ENCODE peak calls at places on chromosomes 2 and 18, in six cellular contexts. E is HepG2, V is H1, T is prostate gland, J is spleen, M is K562. O is an unnamed sample.
A peak's percentile ranks its signal among the peaks of the same experiment; 100 is the strongest.

GRCh38 chr2:72605836-72606442 is 219.9 kb downstream of the EXOC6B start:
- DNase-seq in E (peak; percentile 17), J (no peak), T (no peak), M (peak; percentile 15), V (no peak), O (no peak)

GRCh38 chr2:144390424-144391020 is 129.4 kb downstream of the ZEB2 start:
- DNase-seq in V (no peak), T (no peak), E (no peak), M (no peak), J (no peak), O (no peak)

GRCh38 chr2:216289470-216289869 is 82.8 kb downstream of the MARCHF4 start:
- DNase-seq in E (no peak), J (no peak), M (no peak), V (no peak), T (no peak), O (no peak)

GRCh38 chr18:45730832-45731545 is 7.0 kb downstream of the SLC14A1 start:
- DNase-seq in V (no peak), E (no peak), T (no peak), M (no peak), J (no peak), O (no peak)

GRCh38 chr18:30376515-30376914 is 666.0 kb downstream of the DSC3 start:
- DNase-seq in E (peak; percentile 7), V (no peak), M (no peak), J (no peak), T (no peak), O (no peak)

GRCh38 chr2:42510191-42510929 is 16.6 kb upstream of the KCNG3 start:
- DNase-seq in J (no peak), E (no peak), M (no peak), V (no peak), T (no peak), O (no peak)

GRCh38 chr18:55579888-55580287 is 8.1 kb downstream of the TCF4 start:
- DNase-seq in J (no peak), T (no peak), V (no peak), E (no peak), M (no peak), O (no peak)

GRCh38 chr2:213806125-213806726 is 522.0 kb downstream of the SPAG16 start:
- DNase-seq in V (no peak), J (no peak), E (peak; percentile 9), T (no peak), M (no peak), O (no peak)

GRCh38 chr2:241673797-241674725 is 12.6 kb downstream of the DTYMK start:
- DNase-seq in J (no peak), E (peak; percentile 28), T (no peak), V (no peak), M (peak; percentile 43), O (no peak)

GRCh38 chr2:55418512-55419235 is 982 bp downstream of the CCDC88A start:
- DNase-seq in J (no peak), E (peak; percentile 30), V (no peak), T (no peak), M (peak; percentile 22), O (no peak)

GRCh38 chr2:55420901-55421300 is 1.2 kb upstream of the CCDC88A start:
- DNase-seq in J (no peak), V (no peak), E (no peak), M (no peak), T (no peak), O (no peak)

GRCh38 chr2:55419236-55419513 is 481 bp downstream of the CCDC88A start:
- DNase-seq in E (no peak), J (peak; percentile 74), T (peak; percentile 12), M (peak; percentile 20), V (no peak), O (no peak)

GRCh38 chr2:55420244-55420713 is 623 bp upstream of the CCDC88A start:
- DNase-seq in V (no peak), J (no peak), T (no peak), E (no peak), M (no peak), O (no peak)

DNA sequence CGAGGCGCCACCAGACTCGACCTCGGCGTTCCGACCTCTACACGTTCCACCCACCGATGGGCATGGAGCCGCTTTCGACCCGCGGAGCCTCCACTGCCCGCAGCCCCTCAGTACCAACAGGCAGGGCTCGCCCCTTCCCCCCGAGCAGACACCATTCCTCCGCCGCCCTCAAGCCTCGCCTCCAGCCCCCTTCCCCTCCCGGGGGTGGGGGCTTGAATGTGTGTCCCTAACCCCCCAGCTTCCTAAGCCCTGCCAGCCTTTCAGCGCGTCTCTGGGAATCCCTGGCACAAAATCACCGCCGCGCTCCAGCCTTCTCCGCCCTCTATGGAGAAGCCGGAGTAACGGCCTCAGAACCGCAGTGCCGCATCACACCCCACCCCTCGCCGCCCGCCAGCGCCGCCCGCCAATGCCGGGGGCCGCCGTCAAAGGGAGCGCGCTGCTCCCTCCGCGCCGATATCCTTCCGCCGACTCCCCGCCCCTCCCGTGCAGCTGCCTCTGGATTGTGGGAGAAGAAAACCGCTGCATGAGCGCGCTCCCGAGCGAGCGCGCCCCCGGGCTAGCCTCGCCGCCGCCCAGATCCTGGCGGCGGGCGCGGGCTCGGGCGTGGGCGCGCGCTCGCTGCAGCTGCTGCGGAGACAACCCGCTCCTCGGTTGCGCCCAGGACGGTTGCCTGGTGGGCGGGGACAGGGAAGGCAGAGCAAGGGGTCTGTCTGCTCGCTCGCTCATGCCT is at the start of gene CCDC88A:
- DNase-seq in E (peak; percentile 92), J (peak; percentile 96), M (peak; percentile 91), V (peak; percentile 85), T (peak; percentile 90), O (peak; percentile 69)
- TF ChIP-seq POLR2AphosphoS5 in E (peak; percentile 92), J (peak; percentile 96), M (peak; percentile 81), V (peak; percentile 80), T (peak; percentile 86), O (peak; percentile 52)

GRCh38 chr2:120223034-120223912 is at the start of gene TMEM185B:
- DNase-seq in V (no peak), E (peak; percentile 59), M (peak; percentile 98), T (peak; percentile 89), J (peak; percentile 98), O (peak; percentile 94)
- TF ChIP-seq POLR2A in V (no peak), E (peak; percentile 69), M (peak; percentile 86), T (peak; percentile 29), J (no peak), O (peak; percentile 69)

DNA sequence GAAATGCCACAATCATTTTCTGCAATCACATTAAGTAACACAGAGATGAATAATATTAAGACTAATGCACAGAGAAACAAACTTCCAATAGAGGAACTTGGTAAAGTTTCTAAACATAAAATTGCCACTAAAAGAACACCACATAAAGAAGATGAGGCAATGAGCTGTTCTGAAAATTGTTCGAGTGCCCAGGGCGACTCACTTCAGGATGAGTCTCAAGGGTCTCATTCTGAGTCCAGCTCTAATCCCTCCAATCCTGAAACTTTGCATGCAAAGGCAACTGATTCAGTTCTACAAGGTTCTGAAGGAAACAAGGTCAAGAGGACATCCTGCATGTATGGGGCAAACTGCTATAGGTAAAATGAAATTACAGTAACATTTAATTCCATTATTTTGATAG is 70.5 kb downstream of the APLF start:
- DNase-seq in T (no peak), J (no peak), E (no peak), V (no peak), M (no peak), O (no peak)
- TF ChIP-seq POLR2AphosphoS5 in T (no peak), J (no peak), E (no peak), V (no peak), M (no peak), O (no peak)

DNA sequence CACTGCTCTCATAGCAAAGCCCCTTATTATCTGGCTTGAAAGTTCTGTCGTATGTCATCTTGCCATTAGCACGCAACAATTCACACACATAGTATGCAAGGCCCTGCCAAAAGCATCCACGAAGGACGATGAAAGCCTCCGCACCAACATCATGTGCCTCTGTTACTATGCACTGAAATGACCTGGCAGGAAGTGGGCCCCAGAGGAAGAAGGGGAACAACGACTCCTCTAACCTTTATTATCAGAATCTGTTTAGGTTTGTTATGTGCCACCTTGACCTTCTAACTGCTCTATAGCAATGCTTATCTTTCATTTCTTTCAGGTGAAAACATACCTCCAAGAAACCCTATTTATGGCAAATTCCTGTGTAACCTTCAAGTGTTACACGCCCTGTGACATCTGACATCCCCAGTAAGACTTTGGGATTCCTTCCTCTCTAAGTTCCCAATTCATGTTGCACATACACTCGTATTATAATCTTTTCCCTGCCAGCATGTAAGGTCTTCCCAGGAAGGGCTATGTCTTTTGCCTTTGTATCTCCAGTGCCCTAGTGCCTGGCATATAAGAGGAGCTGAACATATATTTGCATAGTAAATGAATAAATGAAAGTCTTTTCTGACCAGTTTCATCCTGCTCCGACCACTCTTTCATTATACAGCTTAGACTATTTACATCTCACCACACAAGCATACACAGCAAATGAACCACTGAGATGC is 7.0 kb upstream of the NDUFV2 start:
- DNase-seq in J (no peak), V (no peak), E (peak; percentile 87), M (no peak), T (no peak), O (no peak)
- TF ChIP-seq POLR2A in J (no peak), V (no peak), E (no peak), M (no peak), T (no peak), O (peak; percentile 51)

DNA sequence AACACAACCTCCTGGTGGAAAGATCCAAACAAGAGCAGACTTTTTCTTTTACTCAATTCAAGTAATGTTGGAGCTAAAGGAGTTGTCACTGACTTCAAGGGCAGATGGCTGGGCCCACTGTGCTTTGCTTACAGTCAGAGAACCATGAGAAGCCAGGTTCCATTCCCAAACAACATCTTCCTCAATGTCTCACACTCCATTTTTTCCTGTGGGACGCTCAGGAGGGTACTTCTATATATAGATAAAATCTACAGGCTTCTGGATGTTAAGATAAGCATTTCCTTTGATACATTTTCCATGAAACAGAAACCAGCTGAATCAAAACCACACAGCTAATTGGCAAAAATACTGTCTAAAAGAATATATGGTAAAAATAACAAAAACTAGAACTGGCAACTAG is 14.4 kb downstream of the IWS1 start:
- DNase-seq in E (no peak), T (no peak), V (no peak), J (no peak), M (no peak), O (no peak)
- TF ChIP-seq POLR2AphosphoS5 in E (no peak), T (no peak), V (no peak), J (no peak), M (no peak), O (no peak)

O was measured in GM12891.